ENCODE peak calls at places on chromosomes 6 and 20, in seven cellular contexts. One of them, this sample, is unnamed.
A peak's percentile ranks its signal among the peaks of the same experiment; 100 is the strongest.

GRCh38 chr6:1624071-1624847 is 14.5 kb downstream of the FOXC1 start:
- DNase-seq in NCI-H187: no peak
- DNase-seq in kidney tubule cell: peak; percentile 30
- DNase-seq in PC-3: no peak
- DNase-seq in AG20443: no peak
- DNase-seq in HS-27A: no peak
- DNase-seq in Calu3: no peak
- DNase-seq in this sample: no peak

GRCh38 chr20:3890999-3891929 is 2.1 kb downstream of the PANK2 start:
- DNase-seq in kidney tubule cell: no peak
- DNase-seq in PC-3: peak; percentile 67
- DNase-seq in Calu3: no peak
- DNase-seq in HS-27A: no peak
- DNase-seq in AG20443: no peak
- DNase-seq in NCI-H187: no peak
- DNase-seq in this sample: peak; percentile 53

GRCh38 chr6:142907544-142907943 is 37.4 kb downstream of the HIVEP2 start:
- DNase-seq in Calu3: no peak
- DNase-seq in PC-3: no peak
- DNase-seq in kidney tubule cell: no peak
- DNase-seq in HS-27A: no peak
- DNase-seq in NCI-H187: no peak
- DNase-seq in AG20443: no peak
- DNase-seq in this sample: no peak

GRCh38 chr6:24788031-24788665 is 10.6 kb downstream of the ARMH2 start:
- DNase-seq in HS-27A: no peak
- DNase-seq in AG20443: no peak
- DNase-seq in kidney tubule cell: no peak
- DNase-seq in NCI-H187: no peak
- DNase-seq in Calu3: no peak
- DNase-seq in PC-3: peak; percentile 59
- DNase-seq in this sample: peak; percentile 32

GRCh38 chr6:42269553-42269952 is 51.9 kb upstream of the MRPS10 start:
- DNase-seq in kidney tubule cell: no peak
- DNase-seq in HS-27A: no peak
- DNase-seq in Calu3: no peak
- DNase-seq in AG20443: no peak
- DNase-seq in NCI-H187: no peak
- DNase-seq in PC-3: no peak
- DNase-seq in this sample: no peak

GRCh38 chr6:105036371-105036770 is 79.5 kb downstream of the LIN28B start:
- DNase-seq in HS-27A: no peak
- DNase-seq in NCI-H187: no peak
- DNase-seq in PC-3: no peak
- DNase-seq in kidney tubule cell: no peak
- DNase-seq in AG20443: no peak
- DNase-seq in Calu3: no peak
- DNase-seq in this sample: no peak

GRCh38 chr20:830011-830521 is 3.4 kb upstream of the FAM110A start:
- DNase-seq in HS-27A: peak; percentile 58
- DNase-seq in kidney tubule cell: no peak
- DNase-seq in AG20443: peak; percentile 37
- DNase-seq in PC-3: no peak
- DNase-seq in NCI-H187: no peak
- DNase-seq in Calu3: no peak
- DNase-seq in this sample: no peak

GRCh38 chr6:85452441-85452881 is 2.6 kb downstream of the NT5E start:
- DNase-seq in HS-27A: no peak
- DNase-seq in NCI-H187: no peak
- DNase-seq in PC-3: no peak
- DNase-seq in kidney tubule cell: no peak
- DNase-seq in Calu3: no peak
- DNase-seq in AG20443: no peak
- DNase-seq in this sample: peak; percentile 53

GRCh38 chr20:25042531-25043498 is 15.1 kb downstream of the ACSS1 start:
- DNase-seq in PC-3: no peak
- DNase-seq in NCI-H187: no peak
- DNase-seq in kidney tubule cell: no peak
- DNase-seq in Calu3: no peak
- DNase-seq in HS-27A: no peak
- DNase-seq in AG20443: no peak
- DNase-seq in this sample: no peak

GRCh38 chr20:1946762-1947534 is 46.9 kb downstream of the PDYN start:
- DNase-seq in AG20443: no peak
- DNase-seq in PC-3: no peak
- DNase-seq in NCI-H187: no peak
- DNase-seq in Calu3: no peak
- DNase-seq in kidney tubule cell: peak; percentile 48
- DNase-seq in HS-27A: no peak
- DNase-seq in this sample: peak; percentile 71

GRCh38 chr20:3572151-3572550 is 91.0 kb downstream of the GFRA4 start:
- DNase-seq in AG20443: no peak
- DNase-seq in kidney tubule cell: no peak
- DNase-seq in HS-27A: no peak
- DNase-seq in PC-3: no peak
- DNase-seq in Calu3: no peak
- DNase-seq in NCI-H187: no peak
- DNase-seq in this sample: no peak

GRCh38 chr6:41692080-41692675 is 43.2 kb downstream of the TFEB start:
- DNase-seq in kidney tubule cell: no peak
- DNase-seq in HS-27A: no peak
- DNase-seq in AG20443: no peak
- DNase-seq in PC-3: no peak
- DNase-seq in NCI-H187: no peak
- DNase-seq in Calu3: no peak
- DNase-seq in this sample: no peak

GRCh38 chr6:161503570-161503969 is 229.7 kb upstream of the AGPAT4 start:
- DNase-seq in HS-27A: no peak
- DNase-seq in Calu3: no peak
- DNase-seq in AG20443: no peak
- DNase-seq in PC-3: no peak
- DNase-seq in kidney tubule cell: no peak
- DNase-seq in NCI-H187: no peak
- DNase-seq in this sample: no peak

GRCh38 chr6:24105146-24105545 is 20.9 kb upstream of the NRSN1 start:
- DNase-seq in PC-3: no peak
- DNase-seq in NCI-H187: no peak
- DNase-seq in Calu3: no peak
- DNase-seq in AG20443: no peak
- DNase-seq in HS-27A: no peak
- DNase-seq in kidney tubule cell: no peak
- DNase-seq in this sample: no peak

GRCh38 chr6:129667621-129668020 is 42.4 kb downstream of the ARHGAP18 start:
- DNase-seq in kidney tubule cell: no peak
- DNase-seq in HS-27A: no peak
- DNase-seq in NCI-H187: no peak
- DNase-seq in Calu3: no peak
- DNase-seq in AG20443: no peak
- DNase-seq in PC-3: peak; percentile 57
- DNase-seq in this sample: no peak

GRCh38 chr6:17032595-17033591 is 69.0 kb upstream of the STMND1 start:
- DNase-seq in HS-27A: peak; percentile 96
- DNase-seq in PC-3: peak; percentile 91
- DNase-seq in Calu3: peak; percentile 48
- DNase-seq in NCI-H187: no peak
- DNase-seq in kidney tubule cell: peak; percentile 89
- DNase-seq in AG20443: peak; percentile 85
- DNase-seq in this sample: peak; percentile 94